ENCODE peak calls at places on chromosomes 7 and 10, in four cellular contexts. Z is K562, D is HepG2, M is GM12878. K is an unnamed sample.

GRCh38 chr7:13312327-13312726 is 624.9 kb downstream of the ARL4A start:
- DNase-seq in Z (no peak), D (no peak), M (no peak), K (peak; percentile 19)

GRCh38 chr7:103989785-103990775 is 622 bp upstream of the RELN start:
- DNase-seq in Z (peak; percentile 72), D (peak; percentile 59), M (no peak), K (peak; percentile 3)

GRCh38 chr7:106041140-106041717 is 70.9 kb downstream of the SYPL1 start:
- DNase-seq in Z (peak; percentile 95), D (peak; percentile 50), M (no peak), K (peak; percentile 85)

GRCh38 chr10:26566525-26567348 is 128.6 kb downstream of the APBB1IP start:
- DNase-seq in Z (peak; percentile 23), D (no peak), M (no peak), K (no peak)

GRCh38 chr7:26515462-26515861 is 223.8 kb downstream of the SNX10 start:
- DNase-seq in Z (no peak), D (no peak), M (no peak), K (no peak)

GRCh38 chr10:97517778-97518561 is 19.2 kb downstream of the UBTD1 start:
- DNase-seq in Z (no peak), D (no peak), M (no peak), K (no peak)

GRCh38 chr7:101817031-101817929 is at the start of gene CUX1:
- DNase-seq in Z (no peak), D (peak; percentile 30), M (no peak), K (peak; percentile 60)

GRCh38 chr10:99631496-99631895 is 11.3 kb upstream of the SLC25A28 start:
- DNase-seq in Z (no peak), D (no peak), M (no peak), K (no peak)

GRCh38 chr10:105843786-105844560 is 1202.9 kb downstream of the SORCS3 start:
- DNase-seq in Z (no peak), D (no peak), M (peak; percentile 31), K (no peak)

GRCh38 chr7:132112632-132113031 is 463.6 kb downstream of the PLXNA4 start:
- DNase-seq in Z (no peak), D (no peak), M (no peak), K (no peak)

GRCh38 chr10:48243487-48243886 is 31.0 kb downstream of the FRMPD2 start:
- DNase-seq in Z (no peak), D (no peak), M (no peak), K (no peak)

GRCh38 chr7:108007762-108008161 is 4.8 kb upstream of the LAMB1 start:
- DNase-seq in Z (no peak), D (no peak), M (no peak), K (no peak)
- TF ChIP-seq POLR2AphosphoS2 in Z (no peak), D (no peak), M (no peak), K (no peak)

GRCh38 chr7:30465342-30466170 is 13.0 kb downstream of the NOD1 start:
- DNase-seq in Z (no peak), D (no peak), M (no peak), K (no peak)
- TF ChIP-seq POLR2AphosphoS2 in Z (no peak), D (no peak), M (no peak), K (no peak)

DNA sequence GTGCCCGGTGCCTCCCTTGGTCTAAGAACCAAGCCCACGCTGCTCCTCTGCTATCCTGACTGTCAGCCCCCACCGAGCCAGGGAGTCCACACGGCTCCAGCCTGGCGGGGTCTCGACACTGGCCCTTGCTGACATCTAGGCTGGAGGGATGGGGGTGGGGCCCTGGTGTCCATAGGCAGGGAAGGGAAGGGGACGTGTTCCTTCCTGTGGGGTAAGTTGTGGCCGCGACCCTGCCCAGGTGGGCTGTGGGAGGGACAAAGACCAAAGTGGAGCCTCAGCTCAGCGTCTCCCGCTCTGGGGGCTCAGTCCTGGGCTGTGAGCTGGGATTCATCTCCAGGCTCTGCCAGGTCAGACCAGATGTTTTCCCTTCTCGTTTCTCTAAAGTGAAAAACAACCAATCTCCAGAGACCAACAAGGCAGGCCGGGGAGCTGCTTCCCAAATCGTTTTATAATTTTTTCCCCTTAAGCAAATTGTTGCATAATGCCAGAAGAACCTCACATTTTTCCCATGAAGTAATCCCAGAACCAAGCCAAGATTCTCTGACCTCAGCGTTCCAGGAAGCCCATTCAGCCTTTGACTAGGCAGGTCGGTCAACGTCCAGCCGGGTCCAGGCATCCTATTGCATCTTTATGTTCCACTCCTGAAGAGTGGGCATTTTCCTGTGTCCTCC is 101.2 kb downstream of the RGS10 start:
- DNase-seq in Z (no peak), D (no peak), M (no peak), K (no peak)
- TF ChIP-seq POLR2AphosphoS2 in Z (no peak), D (no peak), M (no peak), K (no peak)

DNA sequence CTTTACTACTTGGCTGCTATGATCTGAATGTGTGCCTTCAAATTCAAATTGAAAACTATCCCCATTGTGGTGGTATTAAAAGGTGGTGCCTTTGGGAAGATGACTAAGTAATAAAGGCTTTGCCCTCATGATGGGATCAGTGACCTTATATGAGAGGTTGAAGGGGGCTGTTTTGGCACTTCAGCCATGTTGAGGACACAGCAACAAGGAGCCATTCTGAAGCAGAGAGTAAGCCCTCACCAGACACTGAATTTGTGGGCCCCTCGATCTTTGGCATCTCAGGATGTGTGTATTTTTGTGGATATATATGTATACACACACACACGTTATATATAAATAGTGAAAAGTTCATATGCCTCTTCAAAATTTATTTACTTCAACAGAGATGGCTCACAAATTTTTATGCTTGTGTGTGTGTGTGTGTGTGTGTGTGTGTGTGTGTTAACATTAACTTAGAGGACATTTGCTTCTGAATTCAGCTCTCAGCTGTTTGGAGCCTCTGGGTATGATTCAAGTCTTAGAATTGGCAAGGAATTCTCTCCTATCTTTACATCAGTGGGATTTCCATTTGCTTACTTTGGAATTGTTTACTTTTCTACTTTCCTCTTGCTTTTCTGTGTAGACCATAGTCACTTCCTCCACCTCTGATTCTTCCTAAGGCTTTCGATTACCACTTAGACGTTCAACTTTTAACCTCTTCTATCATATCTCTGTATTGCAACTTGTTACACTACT is 66.6 kb downstream of the MAGI2 start:
- DNase-seq in Z (no peak), D (no peak), M (no peak), K (no peak)
- TF ChIP-seq POLR2AphosphoS2 in Z (no peak), D (no peak), M (no peak), K (no peak)

GRCh38 chr10:32054087-32054486 is 2.1 kb downstream of the KIF5B start:
- DNase-seq in Z (no peak), D (peak; percentile 46), M (no peak), K (peak; percentile 15)
- TF ChIP-seq POLR2AphosphoS2 in Z (no peak), D (no peak), M (no peak), K (no peak)

DNA sequence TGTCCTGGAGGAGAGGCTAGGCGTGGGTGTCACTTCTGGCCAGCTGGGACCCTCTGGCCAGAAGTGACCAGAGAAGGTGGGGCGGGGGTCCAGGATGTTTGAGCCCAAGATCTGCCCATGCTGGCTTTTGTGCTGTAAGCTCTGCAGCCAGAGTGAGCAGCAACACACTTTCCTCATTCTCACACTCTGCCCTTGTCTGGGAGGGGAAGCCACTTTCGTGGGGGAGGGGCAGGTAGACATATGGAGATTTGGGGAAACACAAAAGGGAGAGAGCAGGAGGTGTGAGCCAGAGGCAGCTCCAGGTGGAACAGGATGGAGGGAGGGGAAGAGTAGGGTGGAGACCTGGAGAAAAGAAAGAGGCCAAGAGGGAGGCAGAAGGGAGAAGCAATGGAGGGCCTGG is 31.5 kb upstream of the ADCYAP1R1 start:
- DNase-seq in Z (no peak), D (no peak), M (no peak), K (no peak)
- TF ChIP-seq POLR2AphosphoS2 in Z (no peak), D (no peak), M (no peak), K (no peak)

GRCh38 chr7:597348-598178 is 77.9 kb upstream of the PDGFA start:
- DNase-seq in Z (no peak), D (no peak), M (no peak), K (no peak)
- TF ChIP-seq POLR2AphosphoS2 in Z (no peak), D (no peak), M (no peak), K (no peak)

GRCh38 chr10:71641986-71642385 is 77.6 kb downstream of the C10orf105 start:
- DNase-seq in Z (no peak), D (no peak), M (no peak), K (no peak)

GRCh38 chr10:71644307-71645180 is 75.0 kb downstream of the C10orf105 start:
- DNase-seq in Z (no peak), D (no peak), M (peak; percentile 49), K (no peak)

GRCh38 chr10:71641449-71641848 is 78.1 kb downstream of the C10orf105 start:
- DNase-seq in Z (no peak), D (no peak), M (no peak), K (no peak)

GRCh38 chr10:71646051-71646450 is 73.5 kb downstream of the C10orf105 start:
- DNase-seq in Z (no peak), D (no peak), M (no peak), K (no peak)

DNA sequence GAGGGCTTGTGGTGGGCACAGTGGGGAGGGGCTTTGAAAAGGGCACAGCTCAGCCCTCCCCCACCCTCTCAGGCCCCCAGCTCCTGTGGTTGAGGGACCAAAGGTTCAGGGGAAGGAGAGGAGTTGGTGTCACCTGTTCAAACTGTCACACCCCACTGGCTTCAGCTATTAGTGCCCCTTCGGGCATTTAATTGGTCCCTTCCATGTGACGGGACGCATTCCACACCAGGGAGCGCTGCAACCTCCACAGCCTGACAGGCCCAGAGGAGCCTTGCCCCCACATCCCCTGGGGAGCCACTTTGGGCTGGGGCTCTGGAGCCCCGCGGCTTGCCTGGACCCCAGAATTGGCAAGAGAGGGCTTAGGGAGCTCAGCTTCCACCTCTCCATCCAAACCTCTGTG is 75.7 kb downstream of the C10orf105 start:
- DNase-seq in Z (no peak), D (no peak), M (no peak), K (no peak)
- TF ChIP-seq POLR2AphosphoS2 in Z (no peak), D (no peak), M (no peak), K (no peak)

GRCh38 chr10:119305860-119306513 is 98.6 kb downstream of the GRK5 start:
- DNase-seq in Z (peak; percentile 52), D (no peak), M (peak; percentile 81), K (peak; percentile 92)
- TF ChIP-seq POLR2AphosphoS2 in Z (no peak), D (no peak), M (no peak), K (no peak)